ENCODE peak calls at places on chromosomes 3 and 15, in six cellular contexts. F, J, Y, I, N and U are unnamed samples.

GRCh38 chr15:41695750-41696436 is 35.7 kb downstream of the MGA start:
- DNase-seq in F (no peak), J (no peak), Y (peak; percentile 73), I (peak; percentile 37), N (peak; percentile 64), U (no peak)

GRCh38 chr3:184636774-184637316 is 75.0 kb downstream of the MAGEF1 start:
- DNase-seq in F (no peak), J (no peak), Y (peak; percentile 77), I (peak; percentile 91), N (peak; percentile 91), U (no peak)

GRCh38 chr3:151895881-151896661 is 22.6 kb downstream of the SUCNR1 start:
- DNase-seq in F (no peak), J (no peak), Y (no peak), I (no peak), N (no peak), U (no peak)

GRCh38 chr3:129942296-129942695 is 32.2 kb upstream of the TRH start:
- DNase-seq in F (peak; percentile 87), J (peak; percentile 75), Y (peak; percentile 49), I (peak; percentile 90), N (peak; percentile 66), U (peak; percentile 79)

GRCh38 chr3:51637941-51638471 is 33.0 kb upstream of the TEX264 start:
- DNase-seq in F (peak; percentile 83), J (peak; percentile 58), Y (peak; percentile 71), I (peak; percentile 92), N (peak; percentile 74), U (peak; percentile 17)

GRCh38 chr15:32029409-32029861 is 880 bp upstream of the CHRNA7 start:
- DNase-seq in F (peak; percentile 71), J (no peak), Y (no peak), I (peak; percentile 67), N (no peak), U (peak; percentile 41)

GRCh38 chr3:9168230-9168629 is 81.2 kb downstream of the SRGAP3 start:
- DNase-seq in F (peak; percentile 59), J (no peak), Y (no peak), I (peak; percentile 48), N (no peak), U (no peak)

GRCh38 chr15:74062671-74063070 is 19.7 kb downstream of the GOLGA6A start:
- DNase-seq in F (no peak), J (no peak), Y (no peak), I (no peak), N (no peak), U (no peak)

GRCh38 chr3:160447544-160447943 is 2.0 kb downstream of the TRIM59 start:
- DNase-seq in F (no peak), J (no peak), Y (peak; percentile 52), I (no peak), N (peak; percentile 68), U (no peak)

GRCh38 chr15:88644741-88645140 is 5.9 kb downstream of the ISG20 start:
- DNase-seq in F (peak; percentile 21), J (no peak), Y (no peak), I (no peak), N (no peak), U (no peak)

GRCh38 chr3:194779729-194780224 is 94.1 kb downstream of the FAM43A start:
- DNase-seq in F (no peak), J (no peak), Y (no peak), I (no peak), N (peak; percentile 5), U (no peak)

GRCh38 chr3:57127849-57128566 is 37.1 kb downstream of the IL17RD start:
- DNase-seq in F (no peak), J (no peak), Y (no peak), I (peak; percentile 72), N (peak; percentile 36), U (no peak)

GRCh38 chr15:33211409-33211808 is 16.9 kb upstream of the FMN1 start:
- DNase-seq in F (no peak), J (no peak), Y (no peak), I (no peak), N (peak; percentile 5), U (no peak)

GRCh38 chr15:86231864-86232801 is 152.5 kb downstream of the AGBL1 start:
- DNase-seq in F (peak; percentile 72), J (no peak), Y (no peak), I (peak; percentile 75), N (peak; percentile 52), U (peak; percentile 46)

GRCh38 chr15:100951965-100952364 is 32.8 kb downstream of the LRRK1 start:
- DNase-seq in F (no peak), J (no peak), Y (no peak), I (no peak), N (no peak), U (no peak)

GRCh38 chr3:57960174-57960505 is 48.1 kb upstream of the FLNB start:
- DNase-seq in F (no peak), J (no peak), Y (no peak), I (no peak), N (no peak), U (no peak)

GRCh38 chr3:128432898-128433629 is 33.6 kb downstream of the DNAJB8 start:
- DNase-seq in F (peak; percentile 74), J (no peak), Y (no peak), I (no peak), N (no peak), U (peak; percentile 56)

GRCh38 chr15:53693729-53694533 is 65.5 kb downstream of the WDR72 start:
- DNase-seq in F (no peak), J (no peak), Y (no peak), I (no peak), N (no peak), U (no peak)

GRCh38 chr15:78265752-78266224 is 1.4 kb downstream of the DNAJA4 start:
- DNase-seq in F (no peak), J (no peak), Y (peak; percentile 76), I (no peak), N (peak; percentile 56), U (no peak)

DNA sequence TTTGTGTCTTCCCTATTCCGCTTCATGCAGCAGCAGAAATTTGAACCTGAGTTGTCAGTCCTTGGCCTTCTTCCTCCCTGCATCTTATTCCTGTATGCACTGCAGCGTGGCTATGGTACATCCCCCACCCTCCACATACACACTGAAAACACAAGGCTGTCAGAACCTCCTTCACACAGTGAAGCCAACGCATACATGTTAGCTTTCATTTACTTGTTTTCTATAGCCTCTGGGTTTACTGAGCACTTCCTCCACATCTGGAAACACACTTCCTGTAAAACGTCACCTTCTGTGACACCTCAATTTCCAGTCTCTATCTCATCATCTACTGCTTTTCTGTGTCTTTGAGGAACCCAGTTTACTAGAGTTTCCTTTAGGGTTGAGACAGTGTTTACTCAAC is 47.0 kb downstream of the SUSD5 start:
- DNase-seq in F (no peak), J (no peak), Y (no peak), I (no peak), N (no peak), U (no peak)
- H3K23ac ChIP-seq in F (no peak overlapping the region), J (no peak overlapping the region), Y (no peak overlapping the region), I (no peak overlapping the region), N (no peak overlapping the region), U (no peak overlapping the region)

DNA sequence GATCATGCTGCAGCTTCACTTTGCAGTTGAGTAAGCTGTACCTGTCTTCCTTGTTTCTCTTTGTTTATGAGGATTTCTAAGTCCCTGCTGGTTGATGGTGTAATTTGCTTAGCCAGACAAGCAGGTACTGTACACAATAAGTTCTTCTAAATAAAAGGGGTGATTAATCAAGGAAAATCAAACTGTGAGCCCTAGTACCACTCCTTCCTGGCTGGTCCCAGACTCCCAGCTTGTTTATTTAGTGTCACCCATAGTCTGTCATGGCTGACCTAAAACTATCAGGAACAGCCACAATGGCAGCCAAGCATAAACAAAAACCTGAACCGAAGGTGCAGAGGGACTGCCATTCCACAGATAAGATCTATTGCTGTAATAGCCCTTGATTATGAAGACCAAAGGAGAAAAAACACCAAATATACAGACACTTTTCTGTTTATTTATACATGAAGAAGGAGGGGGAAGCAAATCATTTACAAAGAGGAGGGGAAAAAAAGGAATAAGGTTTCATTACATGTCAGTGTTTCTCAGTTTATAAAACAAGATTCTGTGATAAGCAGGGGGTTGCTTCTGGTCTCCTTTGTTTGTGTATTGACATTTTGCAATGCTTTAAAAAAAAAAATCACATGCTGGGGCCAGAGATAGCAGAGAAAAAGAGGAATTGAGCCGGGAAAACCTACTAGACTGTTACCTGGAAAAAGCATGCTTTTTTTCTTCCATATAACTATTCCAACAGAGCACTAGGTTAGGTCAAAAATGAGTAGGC is 182.4 kb upstream of the DPH6 start:
- DNase-seq in F (no peak), J (no peak), Y (no peak), I (peak; percentile 30), N (peak; percentile 49), U (no peak)
- H2BK15ac ChIP-seq in F (no peak overlapping the region), J (no peak overlapping the region), Y (no peak overlapping the region), I (no peak overlapping the region), N (no peak overlapping the region), U (no peak overlapping the region)

GRCh38 chr3:43055393-43055792 is 50.5 kb downstream of the POMGNT2 start:
- DNase-seq in F (no peak), J (no peak), Y (no peak), I (no peak), N (no peak), U (no peak)

GRCh38 chr3:43048470-43048869 is 57.4 kb downstream of the POMGNT2 start:
- DNase-seq in F (no peak), J (no peak), Y (no peak), I (no peak), N (no peak), U (no peak)

GRCh38 chr3:43054754-43055153 is 51.1 kb downstream of the POMGNT2 start:
- DNase-seq in F (no peak), J (no peak), Y (no peak), I (no peak), N (no peak), U (no peak)

GRCh38 chr3:43055806-43056770 is 49.8 kb downstream of the POMGNT2 start:
- DNase-seq in F (no peak), J (no peak), Y (no peak), I (no peak), N (no peak), U (no peak)

DNA sequence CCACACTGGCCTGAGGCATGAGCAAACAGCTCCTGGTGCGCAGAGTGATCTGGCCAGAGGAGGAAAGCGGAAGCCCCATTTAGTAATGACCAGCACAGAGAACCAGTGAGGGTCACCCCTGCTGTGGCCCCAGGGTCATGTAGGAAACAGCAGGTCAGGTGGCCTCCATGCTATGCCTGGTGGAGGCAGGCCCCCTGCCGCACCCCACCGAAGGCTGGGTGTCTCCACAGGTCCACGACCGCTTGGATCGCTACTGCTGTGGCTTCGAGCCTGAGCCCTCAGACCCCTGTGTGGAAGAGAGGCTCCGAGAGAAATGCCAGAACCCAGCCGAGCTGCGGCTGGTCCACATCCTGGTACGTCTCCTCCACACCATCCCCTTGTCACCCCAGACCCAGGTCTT is 52.6 kb downstream of the POMGNT2 start:
- DNase-seq in F (no peak), J (no peak), Y (no peak), I (no peak), N (no peak), U (no peak)
- H3K23ac ChIP-seq in F (no peak overlapping the region), J (no peak overlapping the region), Y (no peak overlapping the region), I (no peak overlapping the region), N (no peak overlapping the region), U (no peak overlapping the region)

DNA sequence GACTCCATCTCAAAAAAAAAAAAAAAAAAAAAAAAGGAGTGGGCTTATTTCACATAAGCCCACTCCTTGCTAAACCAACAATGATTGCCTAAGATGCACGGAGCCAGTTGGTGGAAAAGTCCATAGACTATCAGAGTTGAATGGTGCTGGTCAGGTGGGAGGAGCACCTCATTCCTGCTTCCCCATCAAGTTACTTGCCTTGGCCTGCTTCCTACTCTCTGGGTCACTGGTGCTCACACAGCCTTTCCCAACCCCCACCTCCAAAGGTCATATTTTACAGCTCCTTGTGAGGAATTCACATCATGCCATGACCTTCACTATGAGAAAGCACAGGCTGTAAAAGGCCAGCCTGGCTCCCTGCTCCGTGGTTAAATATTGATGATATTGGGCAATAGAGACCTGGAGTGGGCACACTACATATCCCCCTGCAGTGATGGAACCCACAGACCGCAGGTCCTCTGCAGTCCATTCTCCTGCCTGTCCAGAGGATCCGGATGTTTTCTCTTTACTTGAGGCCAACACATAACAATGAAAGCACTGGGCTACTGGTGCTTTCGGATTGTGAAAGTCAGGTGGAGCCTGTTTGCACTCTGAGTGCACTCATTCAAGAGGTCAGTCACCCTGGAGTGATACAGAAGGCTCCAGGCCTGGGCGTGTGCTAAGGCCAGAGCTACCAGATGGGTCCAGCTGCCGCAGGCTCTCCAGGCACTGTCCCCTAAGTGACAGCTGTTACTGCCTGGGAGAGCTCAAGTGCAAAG is at the start of gene SLC51B:
- DNase-seq in F (no peak), J (no peak), Y (no peak), I (no peak), N (peak; percentile 84), U (no peak)
- H2BK15ac ChIP-seq in F (no peak within 1 kb of the TSS), J (no peak within 1 kb of the TSS), Y (no peak within 1 kb of the TSS), I (no peak within 1 kb of the TSS), N (no peak within 1 kb of the TSS), U (no peak within 1 kb of the TSS)